ENCODE peak calls at places on chromosomes 6 and 20, in six cellular contexts. T, Y, L, U, X and A are unnamed samples.

GRCh38 chr20:52801628-52802006 is 170.5 kb upstream of the TSHZ2 start:
- DNase-seq in T (no peak), X (no peak), L (no peak), U (peak), Y (no peak), A (no peak)

GRCh38 chr6:90098025-90098474 is 198.6 kb downstream of the BACH2 start:
- DNase-seq in L (no peak), T (no peak), U (peak), Y (no peak), X (no peak), A (peak)

GRCh38 chr6:106872044-106872443 is 102.5 kb downstream of the CD24 start:
- DNase-seq in T (no peak), L (no peak), X (no peak), Y (no peak), U (no peak), A (peak)

GRCh38 chr6:1316482-1317220 is 4.8 kb downstream of the FOXQ1 start:
- DNase-seq in T (no peak), U (peak), Y (peak), X (no peak), L (no peak), A (no peak)

GRCh38 chr6:1404066-1404712 is 14.8 kb downstream of the FOXF2 start:
- DNase-seq in Y (no peak), T (no peak), X (no peak), U (no peak), L (no peak), A (no peak)

GRCh38 chr6:102759415-102759814 is 1365.9 kb downstream of the GRIK2 start:
- DNase-seq in U (no peak), T (no peak), L (no peak), X (no peak), Y (no peak), A (no peak)

GRCh38 chr6:68641172-68641571 is 6.1 kb downstream of the ADGRB3 start:
- DNase-seq in T (no peak), Y (no peak), X (no peak), U (no peak), L (no peak), A (no peak)

GRCh38 chr20:21280496-21281016 is 22.6 kb upstream of the XRN2 start:
- DNase-seq in T (no peak), U (no peak), Y (no peak), X (no peak), L (no peak), A (no peak)

GRCh38 chr6:76342611-76343160 is 270.2 kb upstream of the IMPG1 start:
- DNase-seq in T (no peak), X (no peak), U (no peak), Y (no peak), L (no peak), A (no peak)

GRCh38 chr20:3632311-3633004 is 30.7 kb downstream of the GFRA4 start:
- DNase-seq in T (no peak), L (no peak), Y (no peak), U (no peak), X (no peak), A (no peak)

GRCh38 chr6:153662982-153663381 is 376.1 kb upstream of the OPRM1 start:
- DNase-seq in U (no peak), Y (no peak), T (no peak), X (no peak), L (no peak), A (no peak)

GRCh38 chr20:45631184-45631583 is at the start of gene WFDC9:
- DNase-seq in X (no peak), L (no peak), U (no peak), T (no peak), Y (no peak), A (no peak)

GRCh38 chr20:49656304-49656703 is 57.4 kb downstream of the B4GALT5 start:
- DNase-seq in L (no peak), T (no peak), Y (no peak), U (no peak), X (no peak), A (peak)

GRCh38 chr6:73309784-73310502 is 44.1 kb downstream of the DPPA5 start:
- DNase-seq in Y (peak), X (peak), U (peak), L (peak), T (peak), A (no peak)

GRCh38 chr20:43955244-43956191 is 40.9 kb downstream of the TOX2 start:
- DNase-seq in X (no peak), Y (no peak), T (no peak), U (no peak), L (no peak), A (no peak)

GRCh38 chr20:58542411-58543095 is 27.4 kb upstream of the APCDD1L start:
- DNase-seq in Y (no peak), X (no peak), L (no peak), U (no peak), T (no peak), A (peak)

GRCh38 chr6:89555751-89556150 is 82.8 kb downstream of the LYRM2 start:
- DNase-seq in Y (no peak), U (no peak), T (no peak), X (no peak), L (no peak), A (no peak)

GRCh38 chr6:52641826-52642225 is 29.1 kb upstream of the TMEM14A start:
- DNase-seq in T (no peak), U (no peak), Y (no peak), L (no peak), X (no peak), A (no peak)

GRCh38 chr6:122825180-122825579 is 36.1 kb downstream of the SMPDL3A start:
- DNase-seq in Y (no peak), U (no peak), L (no peak), X (no peak), T (no peak), A (no peak)

GRCh38 chr6:156107514-156108150 is 652.0 kb upstream of the NOX3 start:
- DNase-seq in U (peak), Y (no peak), T (no peak), L (no peak), X (no peak), A (no peak)

GRCh38 chr6:168371989-168372711 is 52.6 kb upstream of the DACT2 start:
- DNase-seq in L (no peak), U (no peak), Y (peak), T (no peak), X (no peak), A (no peak)

GRCh38 chr6:113049190-113049589 is 702.1 kb downstream of the RFPL4B start:
- DNase-seq in T (no peak), X (no peak), Y (no peak), L (no peak), U (no peak), A (no peak)

GRCh38 chr6:108958900-108959770 is 110.9 kb downstream of the ARMC2 start:
- DNase-seq in L (no peak), X (no peak), U (no peak), T (no peak), Y (no peak), A (no peak)

GRCh38 chr20:46071573-46071972 is 18.2 kb downstream of the NCOA5 start:
- DNase-seq in U (no peak), L (no peak), T (no peak), X (no peak), Y (no peak), A (no peak)

GRCh38 chr6:33061987-33062386 is 11.5 kb downstream of the HLA-DPA1 start:
- DNase-seq in L (no peak), Y (no peak), X (no peak), T (no peak), U (no peak), A (no peak)

GRCh38 chr20:38450412-38450975 is 15.4 kb upstream of the SNHG17 start:
- DNase-seq in U (no peak), Y (no peak), L (no peak), T (no peak), X (no peak), A (no peak)

GRCh38 chr6:12265795-12266194 is 24.4 kb upstream of the EDN1 start:
- DNase-seq in Y (no peak), U (no peak), T (no peak), L (no peak), X (no peak), A (no peak)